ENCODE peak calls at places on chromosomes 11 and 22, in seven cellular contexts. O is WTC11; K is Daoy; I is right lobe of liver; P is stimulated activated naive CD4-positive, alpha-beta T cell; E is NCI-H2081; R is nucleus accumbens. N is an unnamed sample.

GRCh38 chr22:28077166-28077565 is 158.1 kb upstream of the PITPNB start:
- DNase-seq in O (no peak), K (no peak), I (no peak), P (no peak), E (no peak), R (no peak), N (no peak)

GRCh38 chr11:121426476-121427454 is 25.3 kb upstream of the SORL1 start:
- DNase-seq in O (peak), K (peak), I (peak), P (peak), E (no peak), R (no peak), N (no peak)

GRCh38 chr11:61966673-61967176 is 709 bp downstream of the FTH1 start:
- DNase-seq in O (no peak), K (peak), I (peak), P (no peak), E (no peak), R (no peak), N (peak)

GRCh38 chr11:27524155-27524554 is 17.6 kb upstream of the LIN7C start:
- DNase-seq in O (peak), K (peak), I (no peak), P (no peak), E (no peak), R (no peak), N (no peak)

GRCh38 chr22:42564699-42565098 is 10.9 kb downstream of the SERHL2 start:
- DNase-seq in O (no peak), K (no peak), I (no peak), P (no peak), E (no peak), R (no peak), N (no peak)

GRCh38 chr11:114438303-114438702 is 964 bp upstream of the REXO2 start:
- DNase-seq in O (no peak), K (peak), I (no peak), P (no peak), E (no peak), R (no peak), N (no peak)

GRCh38 chr11:64366751-64367150 is 7.8 kb downstream of the RPS6KA4 start:
- DNase-seq in O (no peak), K (no peak), I (no peak), P (no peak), E (no peak), R (no peak), N (no peak)

GRCh38 chr11:122207505-122207904 is 91.5 kb upstream of the BLID start:
- DNase-seq in O (no peak), K (peak), I (no peak), P (no peak), E (no peak), R (no peak), N (no peak)

GRCh38 chr22:45769569-45770210 is 98.1 kb downstream of the ATXN10 start:
- DNase-seq in O (no peak), K (no peak), I (no peak), P (no peak), E (no peak), R (no peak), N (no peak)

GRCh38 chr22:50008151-50009040 is 4.2 kb downstream of the IL17REL start:
- DNase-seq in O (no peak), K (peak), I (no peak), P (no peak), E (peak), R (no peak), N (no peak)

GRCh38 chr11:73312806-73313403 is 4.8 kb downstream of the ARHGEF17 start:
- DNase-seq in O (no peak), K (no peak), I (no peak), P (no peak), E (no peak), R (no peak), N (no peak)

GRCh38 chr11:123166095-123166559 is 28.9 kb downstream of the CLMP start:
- DNase-seq in O (peak), K (peak), I (no peak), P (no peak), E (no peak), R (no peak), N (no peak)

GRCh38 chr11:72494109-72494429 is 59.7 kb upstream of the CLPB start:
- DNase-seq in O (no peak), K (no peak), I (no peak), P (no peak), E (no peak), R (no peak), N (no peak)

N was measured in C1 segment of cervical spinal cord.